ENCODE peak calls at places on chromosomes 12 and 14, in five cellular contexts. N is T-cell, F is HFF-Myc, S is hippocampal formation, U is T-helper 2 cell. Z is an unnamed sample.

GRCh38 chr14:42571991-42572390 is 965.3 kb downstream of the LRFN5 start:
- DNase-seq in U (no peak), F (no peak), S (no peak), N (no peak), Z (no peak)

GRCh38 chr12:15636060-15636890 is 152.9 kb downstream of the EPS8 start:
- DNase-seq in N (no peak), S (no peak), F (no peak), U (no peak), Z (no peak)

GRCh38 chr12:93106910-93107309 is 177.8 kb upstream of the EEA1 start:
- DNase-seq in F (no peak), S (no peak), N (no peak), U (no peak), Z (no peak)

GRCh38 chr12:128570191-128571065 is 253.3 kb downstream of the SLC15A4 start:
- DNase-seq in S (no peak), N (no peak), U (peak; percentile 96), F (no peak), Z (no peak)

GRCh38 chr14:89720741-89721315 is 233.7 kb downstream of the EFCAB11 start:
- DNase-seq in F (no peak), U (peak; percentile 99), S (peak; percentile 9), N (peak; percentile 76), Z (no peak)

GRCh38 chr12:22803725-22804124 is 178.8 kb downstream of the ETNK1 start:
- DNase-seq in N (no peak), F (no peak), S (no peak), U (no peak), Z (no peak)

GRCh38 chr14:44404021-44404420 is 103.1 kb downstream of the FSCB start:
- DNase-seq in S (no peak), U (no peak), F (no peak), N (no peak), Z (no peak)

GRCh38 chr12:45381351-45381750 is 165.5 kb downstream of the ANO6 start:
- DNase-seq in U (no peak), N (no peak), S (no peak), F (no peak), Z (no peak)

GRCh38 chr12:14834502-14834901 is 8.8 kb downstream of the ART4 start:
- DNase-seq in N (no peak), F (no peak), U (no peak), S (no peak), Z (no peak)

Z was measured in brain pericyte.